ENCODE peak calls at places on chromosome 12, in ten cellular contexts. I is HCT116, B is A549, T is endothelial cell of umbilical vein, M is WTC11, C is K562, J is SK-N-SH, V is GM12878, P is HepG2, R is H1. W is an unnamed sample.

GRCh38 chr12:77204055-77204454 is 138.7 kb upstream of the E2F7 start:
- DNase-seq in B (no peak), V (no peak), R (no peak), J (no peak), M (peak), P (no peak), C (no peak), I (no peak), T (peak), W (peak)

GRCh38 chr12:55658635-55659391 is 22.1 kb downstream of the OR10P1 start:
- DNase-seq in P (no peak), J (no peak), R (no peak), B (no peak), M (no peak), T (no peak), C (no peak), I (no peak), V (no peak), W (no peak)

GRCh38 chr12:54372113-54372806 is 8.0 kb upstream of the GPR84 start:
- DNase-seq in M (no peak), B (no peak), J (no peak), R (no peak), T (no peak), C (no peak), V (no peak), I (no peak), P (no peak), W (no peak)

GRCh38 chr12:7915911-7916403 is 20.0 kb downstream of the SLC2A3 start:
- DNase-seq in R (peak), I (no peak), J (peak), B (no peak), V (no peak), P (no peak), C (no peak), M (peak), T (no peak), W (no peak)

GRCh38 chr12:122100568-122100967 is 22.0 kb downstream of the MLXIP start:
- DNase-seq in R (no peak), C (no peak), T (no peak), M (no peak), J (no peak), P (no peak), I (no peak), V (no peak), B (no peak), W (no peak)

GRCh38 chr12:116933512-116934246 is 22.9 kb downstream of the FBXW8 start:
- DNase-seq in B (no peak), J (no peak), I (no peak), P (no peak), V (no peak), M (no peak), R (no peak), T (no peak), C (no peak), W (no peak)

GRCh38 chr12:14785568-14785967 is 17.7 kb downstream of the WBP11 start:
- DNase-seq in T (no peak), P (no peak), C (no peak), V (no peak), R (no peak), J (no peak), I (no peak), M (no peak), B (no peak), W (no peak)

GRCh38 chr12:28645436-28645835 is 455.2 kb downstream of the CCDC91 start:
- DNase-seq in V (no peak), B (no peak), J (no peak), M (no peak), I (no peak), R (no peak), C (no peak), T (no peak), P (no peak), W (no peak)

GRCh38 chr12:43957732-43958131 is 121.9 kb downstream of the TMEM117 start:
- DNase-seq in R (no peak), I (peak), M (no peak), P (peak), C (peak), V (peak), J (peak), B (peak), T (peak), W (peak)
- TF ChIP-seq MAX in R (no peak), I (no peak), M (no peak), P (no peak), C (no peak), V (no peak), J (no peak), B (no peak), T (no peak), W (no peak)

GRCh38 chr12:62801796-62802195 is 133.2 kb downstream of the PPM1H start:
- DNase-seq in B (no peak), C (no peak), J (no peak), T (no peak), P (no peak), I (no peak), M (no peak), R (no peak), V (no peak), W (no peak)

GRCh38 chr12:62802321-62802720 is 132.6 kb downstream of the PPM1H start:
- DNase-seq in R (no peak), I (no peak), T (no peak), M (no peak), J (no peak), C (no peak), B (no peak), P (no peak), V (no peak), W (no peak)

GRCh38 chr12:62800707-62801400 is 134.1 kb downstream of the PPM1H start:
- DNase-seq in C (no peak), P (no peak), V (no peak), B (no peak), M (no peak), T (no peak), R (no peak), I (no peak), J (peak), W (no peak)

GRCh38 chr12:62799126-62799736 is 135.7 kb downstream of the PPM1H start:
- DNase-seq in B (peak), P (peak), M (peak), J (peak), T (peak), C (peak), I (peak), V (no peak), R (peak), W (peak)

DNA sequence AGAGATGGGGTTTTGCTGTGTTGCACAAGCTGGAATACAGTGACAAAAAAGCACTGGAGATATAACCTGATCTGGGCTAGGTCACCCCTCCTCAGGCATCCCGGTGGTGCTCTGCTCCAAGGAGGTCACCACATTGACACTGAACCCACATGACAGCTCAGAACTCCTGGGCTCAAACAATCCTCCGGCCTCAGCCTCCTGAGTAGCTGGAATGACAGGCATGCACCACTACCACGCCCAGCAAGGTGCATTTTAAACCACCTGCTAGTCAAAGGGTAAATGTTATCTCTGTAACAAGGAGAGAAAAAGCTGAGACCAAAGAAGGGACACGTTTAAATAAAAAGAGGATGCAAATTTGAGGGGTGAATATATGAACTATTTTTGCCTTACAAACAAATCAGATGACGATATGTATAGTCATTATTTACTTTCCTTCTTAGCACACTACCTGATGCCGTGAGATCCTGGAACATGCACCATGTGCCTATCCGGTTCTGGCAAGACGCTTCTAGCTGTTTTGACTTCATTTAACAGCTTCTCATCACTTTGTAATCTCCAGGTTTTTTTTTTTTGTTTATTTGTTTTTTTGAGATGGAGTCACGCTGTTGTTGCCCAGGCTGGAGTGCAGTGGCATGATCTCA is 135.1 kb downstream of the PPM1H start:
- DNase-seq in M (peak), T (no peak), V (no peak), P (no peak), C (no peak), I (no peak), J (no peak), R (no peak), B (peak), W (no peak)
- TF ChIP-seq MAX in M (no peak), T (no peak), V (no peak), P (no peak), C (no peak), I (no peak), J (no peak), R (no peak), B (peak), W (no peak)

GRCh38 chr12:38956337-38956736 is 50.9 kb upstream of the CPNE8 start:
- DNase-seq in B (no peak), I (no peak), C (no peak), M (no peak), T (no peak), P (no peak), R (no peak), V (no peak), J (no peak), W (no peak)

GRCh38 chr12:38961044-38961443 is 55.7 kb upstream of the CPNE8 start:
- DNase-seq in B (no peak), R (no peak), I (no peak), P (no peak), J (peak), M (no peak), C (no peak), V (no peak), T (no peak), W (no peak)

DNA sequence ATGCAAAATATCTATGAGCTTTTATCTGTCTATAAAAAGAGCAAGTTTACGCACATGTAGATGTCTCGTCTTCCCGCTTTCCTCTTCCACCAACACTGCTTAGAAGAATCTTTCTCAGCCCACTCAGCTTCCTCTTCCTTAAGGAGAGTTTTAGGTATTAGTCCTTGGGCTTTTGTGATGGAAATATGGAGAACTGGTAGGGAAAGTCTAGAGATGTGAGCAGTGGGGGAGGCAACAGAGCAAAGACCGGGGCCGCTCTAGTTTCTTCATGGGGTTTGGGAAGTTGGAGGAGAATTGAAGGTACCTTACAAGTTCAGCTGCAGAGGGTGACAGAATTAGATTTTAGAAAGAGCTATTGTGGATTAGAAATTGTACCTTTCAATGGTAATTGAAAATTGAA is 56.3 kb upstream of the CPNE8 start:
- DNase-seq in I (no peak), J (no peak), T (no peak), B (no peak), M (no peak), P (no peak), C (no peak), V (no peak), R (no peak), W (no peak)
- TF ChIP-seq MAX in I (no peak), J (no peak), T (no peak), B (no peak), M (no peak), P (no peak), C (no peak), V (no peak), R (no peak), W (no peak)

DNA sequence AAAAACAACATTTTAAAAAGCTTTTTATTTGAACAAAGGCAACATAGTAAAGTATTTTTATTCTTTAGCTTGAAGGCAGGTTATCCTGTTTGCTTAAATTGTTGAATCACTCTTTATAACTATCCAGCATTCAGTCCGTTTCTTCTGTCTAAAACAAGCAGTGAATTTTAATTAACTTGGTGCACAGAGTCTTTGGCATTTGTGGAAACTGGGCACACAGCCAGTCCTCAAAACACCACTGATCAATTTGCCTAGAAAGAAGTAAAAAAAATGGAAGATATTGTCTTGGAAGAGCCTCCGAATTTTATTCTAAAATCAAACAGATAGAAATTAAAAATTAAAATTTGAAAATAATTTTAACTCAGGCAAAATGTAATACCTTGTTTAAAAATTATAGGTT is 926.9 kb downstream of the SLC16A7 start:
- DNase-seq in T (no peak), M (no peak), I (no peak), P (no peak), J (no peak), B (no peak), R (no peak), C (no peak), V (no peak), W (no peak)
- TF ChIP-seq MAX in T (no peak), M (no peak), I (no peak), P (no peak), J (no peak), B (no peak), R (no peak), C (no peak), V (no peak), W (no peak)

DNA sequence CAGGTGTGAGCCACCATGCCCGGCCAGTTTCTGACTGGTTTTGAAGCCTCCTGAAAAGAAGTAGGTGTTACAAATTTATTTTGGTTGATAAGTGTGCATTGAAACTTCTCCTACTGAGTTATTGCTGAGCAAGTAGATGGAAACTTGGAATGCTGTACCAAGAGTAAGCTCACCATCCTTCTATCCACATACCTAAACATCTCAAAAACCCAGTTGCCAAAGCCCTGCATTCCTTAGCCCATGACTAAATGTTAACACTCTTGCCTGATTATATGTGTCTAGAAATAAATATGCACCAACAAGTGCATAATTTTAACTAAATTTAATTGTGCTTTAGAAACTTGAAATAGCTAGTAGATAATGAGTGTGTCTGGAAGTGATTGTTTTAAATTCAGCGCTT is 357.8 kb downstream of the DUSP6 start:
- DNase-seq in P (no peak), M (no peak), V (no peak), B (no peak), T (no peak), I (no peak), C (no peak), J (no peak), R (no peak), W (no peak)
- TF ChIP-seq MAX in P (no peak), M (no peak), V (no peak), B (no peak), T (no peak), I (no peak), C (no peak), J (no peak), R (no peak), W (no peak)

GRCh38 chr12:52041695-52042123 is 9.5 kb upstream of the NR4A1 start:
- DNase-seq in T (no peak), I (no peak), R (no peak), J (no peak), M (peak), C (peak), P (no peak), V (no peak), B (peak), W (peak)
- TF ChIP-seq MAX in T (no peak), I (no peak), R (no peak), J (no peak), M (no peak), C (no peak), P (no peak), V (no peak), B (no peak), W (no peak)

GRCh38 chr12:5012337-5012736 is 31.3 kb upstream of the KCNA5 start:
- DNase-seq in T (no peak), J (no peak), I (no peak), C (no peak), B (no peak), R (no peak), P (no peak), M (no peak), V (no peak), W (no peak)
- TF ChIP-seq MAX in T (no peak), J (no peak), I (no peak), C (no peak), B (no peak), R (no peak), P (no peak), M (no peak), V (no peak), W (no peak)